ENCODE peak calls at places on chromosomes 6 and 20, in nine cellular contexts. U is fibroblast of lung; B is CD8-positive, alpha-beta T cell; X is sigmoid colon; E is esophagus muscularis mucosa; C is psoas muscle; Y is adrenal gland; P is tibial nerve; W is Peyer's patch. M is an unnamed sample.
A peak's percentile ranks its signal among the peaks of the same experiment; 100 is the strongest.

GRCh38 chr6:43609402-43609801 is 19.7 kb downstream of the GTPBP2 start:
- DNase-seq in U (no peak), B (no peak), X (no peak), E (no peak), C (no peak), Y (no peak), P (no peak), W (no peak), M (no peak)

GRCh38 chr6:8131265-8131897 is 29.0 kb upstream of the EEF1E1 start:
- DNase-seq in U (peak; percentile 74), B (peak; percentile 7), X (no peak), E (no peak), C (no peak), Y (peak; percentile 40), P (no peak), W (no peak), M (peak; percentile 36)

GRCh38 chr20:53876470-53876869 is 193.9 kb downstream of the BCAS1 start:
- DNase-seq in U (no peak), B (no peak), X (no peak), E (no peak), C (no peak), Y (no peak), P (no peak), W (no peak), M (no peak)

GRCh38 chr6:27755768-27756167 is 156.4 kb downstream of the OR2B2 start:
- DNase-seq in U (no peak), B (no peak), X (no peak), E (no peak), C (no peak), Y (no peak), P (no peak), W (no peak), M (no peak)

GRCh38 chr6:163152701-163153100 is 261.8 kb upstream of the QKI start:
- DNase-seq in U (no peak), B (no peak), X (no peak), E (peak; percentile 62), C (no peak), Y (no peak), P (no peak), W (no peak), M (no peak)

GRCh38 chr20:5714261-5715041 is 35.8 kb upstream of the SHLD1 start:
- DNase-seq in U (no peak), B (peak; percentile 55), X (no peak), E (no peak), C (no peak), Y (no peak), P (no peak), W (peak; percentile 62), M (peak; percentile 32)

GRCh38 chr20:64108731-64109389 is 1.5 kb upstream of the NPBWR2 start:
- DNase-seq in U (no peak), B (no peak), X (peak; percentile 46), E (no peak), C (peak; percentile 29), Y (no peak), P (no peak), W (peak; percentile 14), M (no peak)

GRCh38 chr6:150584596-150584995 is 15.1 kb upstream of the PLEKHG1 start:
- DNase-seq in U (no peak), B (no peak), X (no peak), E (no peak), C (no peak), Y (no peak), P (no peak), W (no peak), M (no peak)

GRCh38 chr20:63441777-63442493 is 30.5 kb downstream of the KCNQ2 start:
- DNase-seq in U (peak; percentile 8), B (peak; percentile 23), X (no peak), E (no peak), C (peak; percentile 71), Y (peak; percentile 51), P (no peak), W (peak; percentile 44), M (peak; percentile 51)

GRCh38 chr20:38343107-38343797 is 3.0 kb upstream of the LBP start:
- DNase-seq in U (peak; percentile 82), B (no peak), X (peak; percentile 82), E (no peak), C (no peak), Y (peak; percentile 26), P (peak; percentile 24), W (no peak), M (peak; percentile 24)

GRCh38 chr6:63066053-63066704 is 145.1 kb upstream of the FKBP1C start:
- DNase-seq in U (no peak), B (no peak), X (no peak), E (no peak), C (no peak), Y (no peak), P (no peak), W (no peak), M (no peak)

GRCh38 chr6:30842754-30843610 is 41.3 kb upstream of the DDR1 start:
- DNase-seq in U (no peak), B (no peak), X (no peak), E (no peak), C (no peak), Y (no peak), P (no peak), W (no peak), M (no peak)

GRCh38 chr20:25259788-25260254 is 11.9 kb downstream of the PYGB start:
- DNase-seq in U (no peak), B (no peak), X (peak; percentile 22), E (no peak), C (no peak), Y (peak; percentile 8), P (no peak), W (peak; percentile 14), M (no peak)

GRCh38 chr6:1472643-1473042 is 83.3 kb downstream of the FOXF2 start:
- DNase-seq in U (no peak), B (no peak), X (no peak), E (no peak), C (no peak), Y (no peak), P (no peak), W (no peak), M (no peak)

GRCh38 chr6:12570461-12571030 is 146.0 kb upstream of the PHACTR1 start:
- DNase-seq in U (no peak), B (no peak), X (no peak), E (no peak), C (no peak), Y (no peak), P (no peak), W (no peak), M (no peak)

GRCh38 chr20:49969946-49970345 is 12.8 kb upstream of the SNAI1 start:
- DNase-seq in U (no peak), B (no peak), X (no peak), E (no peak), C (no peak), Y (no peak), P (no peak), W (no peak), M (no peak)

GRCh38 chr6:33853736-33854135 is 49.9 kb upstream of the MLN start:
- DNase-seq in U (no peak), B (no peak), X (no peak), E (no peak), C (no peak), Y (no peak), P (no peak), W (no peak), M (no peak)

GRCh38 chr6:30963641-30964040 is 19.9 kb upstream of the MUC21 start:
- DNase-seq in U (peak; percentile 51), B (no peak), X (no peak), E (no peak), C (no peak), Y (no peak), P (no peak), W (no peak), M (no peak)

GRCh38 chr6:41564448-41565142 is 18.4 kb downstream of the FOXP4 start:
- DNase-seq in U (no peak), B (no peak), X (no peak), E (no peak), C (peak; percentile 12), Y (no peak), P (no peak), W (no peak), M (no peak)
- TF ChIP-seq CTCF in U (no peak), B (no peak), X (no peak), E (no peak), C (no peak), Y (no peak), P (no peak), W (no peak), M (no peak)

DNA sequence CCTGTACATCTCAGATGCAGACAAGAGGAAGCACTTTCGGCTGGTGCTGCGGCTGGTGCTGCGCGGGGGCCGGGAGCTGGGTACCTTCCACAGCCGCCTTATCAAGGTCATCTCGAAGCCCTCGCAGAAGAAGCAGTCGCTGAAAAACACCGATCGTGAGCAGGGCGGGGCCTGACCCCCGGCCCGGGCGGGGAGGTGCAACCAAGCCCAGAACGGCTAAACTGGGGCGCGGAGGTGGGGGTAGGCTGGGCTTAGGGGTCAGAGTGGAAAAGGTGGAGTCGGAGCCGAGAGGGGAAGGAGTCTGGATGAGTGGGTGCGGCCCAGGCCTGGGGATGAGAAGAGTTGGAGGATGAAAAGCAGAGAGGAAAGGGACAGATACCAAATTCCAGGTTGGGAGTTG is 4.1 kb upstream of the MATN4 start:
- DNase-seq in U (no peak), B (no peak), X (no peak), E (no peak), C (peak; percentile 26), Y (no peak), P (no peak), W (no peak), M (no peak)
- H3K27me3 ChIP-seq in U (peaks cover 22% of the 10 kb centered on the region), B (no peaks in the 10 kb centered on the region), X (peaks cover 32% of the 10 kb centered on the region), E (peaks cover 12% of the 10 kb centered on the region), C (peaks cover 11% of the 10 kb centered on the region), Y (peaks cover 32% of the 10 kb centered on the region), P (peaks cover 65% of the 10 kb centered on the region), W (no peaks in the 10 kb centered on the region), M (peaks cover 64% of the 10 kb centered on the region)

GRCh38 chr6:129708496-129709216 is 1.3 kb downstream of the ARHGAP18 start:
- DNase-seq in U (no peak), B (no peak), X (no peak), E (no peak), C (no peak), Y (no peak), P (no peak), W (no peak), M (no peak)
- H3K4me1 ChIP-seq in U (peaks cover 8% of the 10 kb centered on the region), B (peaks cover 7% of the 10 kb centered on the region), X (peaks cover 10% of the 10 kb centered on the region), E (peaks cover 19% of the 10 kb centered on the region), C (peaks cover 25% of the 10 kb centered on the region), Y (peaks cover 55% of the 10 kb centered on the region), P (peaks cover 32% of the 10 kb centered on the region), W (no peaks in the 10 kb centered on the region), M (peaks cover 26% of the 10 kb centered on the region)

GRCh38 chr6:127069659-127070279 is 48.7 kb upstream of the RSPO3 start:
- DNase-seq in U (peak; percentile 51), B (no peak), X (no peak), E (no peak), C (no peak), Y (no peak), P (no peak), W (no peak), M (no peak)
- TF ChIP-seq CTCF in U (peak; percentile 52), B (peak; percentile 15), X (no peak), E (peak; percentile 36), C (peak; percentile 50), Y (peak; percentile 40), P (no peak), W (no peak), M (peak; percentile 39)